ENCODE peak calls at places on chromosomes 5 and 9, in seven cellular contexts. E, H, T, B, D, I and N are unnamed samples.

GRCh38 chr5:122780296-122780695 is 5.4 kb downstream of the SNX2 start:
- DNase-seq in T (no peak), H (no peak), E (no peak), I (no peak), B (no peak), D (no peak), N (no peak)

GRCh38 chr5:96936431-96937221 is 746 bp downstream of the LNPEP start:
- DNase-seq in E (peak; percentile 83), H (peak; percentile 64), T (peak; percentile 45), D (peak; percentile 74), I (no peak), B (peak; percentile 43), N (peak; percentile 68)

GRCh38 chr5:158832096-158832495 is 267.6 kb downstream of the EBF1 start:
- DNase-seq in E (no peak), H (no peak), T (peak; percentile 22), D (no peak), B (no peak), I (no peak), N (no peak)

GRCh38 chr5:127696688-127697087 is 6.5 kb upstream of the CCDC192 start:
- DNase-seq in D (no peak), T (no peak), E (no peak), H (no peak), I (no peak), B (no peak), N (no peak)

GRCh38 chr5:115838885-115839518 is 2.4 kb downstream of the ATG12 start:
- DNase-seq in H (no peak), I (no peak), T (peak; percentile 61), B (peak; percentile 12), E (no peak), D (no peak), N (no peak)

GRCh38 chr5:152487130-152487529 is 82.1 kb upstream of the NMUR2 start:
- DNase-seq in E (no peak), T (no peak), H (no peak), I (no peak), D (no peak), B (no peak), N (no peak)

GRCh38 chr5:115386657-115387056 is 90.2 kb upstream of the CCDC112 start:
- DNase-seq in E (no peak), D (no peak), H (no peak), B (no peak), I (no peak), T (no peak), N (no peak)

GRCh38 chr9:135506327-135507103 is 6.0 kb downstream of the MRPS2 start:
- DNase-seq in T (no peak), I (no peak), E (no peak), D (no peak), B (no peak), H (no peak), N (peak; percentile 35)